ENCODE peak calls at places on chromosomes 7 and 10, in five cellular contexts. P is GM04504; Z is CD8-positive, alpha-beta memory T cell; G is MV-4-11; K is fibroblast of gingiva. S is an unnamed sample.

GRCh38 chr7:148702876-148703670 is 4.4 kb downstream of the CUL1 start:
- DNase-seq in P (no peak), Z (no peak), G (no peak), K (no peak), S (no peak)

GRCh38 chr7:140059288-140060242 is 3.2 kb downstream of the PARP12 start:
- DNase-seq in P (peak), Z (no peak), G (no peak), K (peak), S (peak)

GRCh38 chr7:90345548-90346319 is 782 bp upstream of the GTPBP10 start:
- DNase-seq in P (no peak), Z (peak), G (peak), K (peak), S (no peak)

GRCh38 chr10:18157909-18158308 is 17.7 kb downstream of the CACNB2 start:
- DNase-seq in P (peak), Z (no peak), G (no peak), K (peak), S (no peak)

GRCh38 chr10:118405933-118406332 is 63.8 kb upstream of the FAM204A start:
- DNase-seq in P (no peak), Z (no peak), G (no peak), K (no peak), S (no peak)

GRCh38 chr7:7481801-7482200 is 53.9 kb downstream of the COL28A1 start:
- DNase-seq in P (no peak), Z (no peak), G (no peak), K (no peak), S (no peak)

GRCh38 chr7:630111-630511 is 96.4 kb upstream of the DNAAF5 start:
- DNase-seq in P (no peak), Z (no peak), G (no peak), K (no peak), S (no peak)

GRCh38 chr7:95642173-95642572 is 45.9 kb upstream of the PDK4 start:
- DNase-seq in P (no peak), Z (no peak), G (no peak), K (no peak), S (no peak)

GRCh38 chr7:141477866-141478265 is 73.3 kb upstream of the AGK start:
- DNase-seq in P (no peak), Z (no peak), G (no peak), K (no peak), S (no peak)

GRCh38 chr10:25627606-25628005 is 306.4 kb upstream of the MYO3A start:
- DNase-seq in P (no peak), Z (no peak), G (no peak), K (no peak), S (no peak)

S was measured in T follicular helper cell.